ENCODE peak calls at places on chromosomes 3 and 15, in nine cellular contexts. N is stimulated activated CD8-positive, alpha-beta memory T cell treated with anti-CD3 and anti-CD28 coated beads, Interleukin-4, amount 100 ng/mL, for 1 hour; X is ACHN; Z is effector memory CD4-positive, alpha-beta T cell; K is type B pancreatic cell; A is AG08396; G is bronchial epithelial cell; R is BE2C; M is Daoy. Q is an unnamed sample.

GRCh38 chr15:60096157-60096556 is 92.0 kb downstream of the FOXB1 start:
- DNase-seq in N (no peak), X (no peak), Z (no peak), K (no peak), A (no peak), G (no peak), R (no peak), M (peak), Q (no peak)

GRCh38 chr15:80191897-80192595 is 39.2 kb downstream of the FAH start:
- DNase-seq in N (no peak), X (no peak), Z (no peak), K (no peak), A (no peak), G (no peak), R (no peak), M (no peak), Q (no peak)

GRCh38 chr3:140595295-140595694 is 82.6 kb upstream of the TRIM42 start:
- DNase-seq in N (no peak), X (no peak), Z (no peak), K (no peak), A (no peak), G (peak), R (no peak), M (peak), Q (no peak)

GRCh38 chr3:71361346-71361745 is 222.2 kb downstream of the FOXP1 start:
- DNase-seq in N (no peak), X (no peak), Z (no peak), K (no peak), A (no peak), G (no peak), R (no peak), M (no peak), Q (no peak)

GRCh38 chr15:66883322-66883911 is 181.4 kb downstream of the SMAD6 start:
- DNase-seq in N (no peak), X (peak), Z (no peak), K (peak), A (peak), G (peak), R (no peak), M (peak), Q (peak)

GRCh38 chr3:79204351-79204750 is 563.4 kb downstream of the ROBO1 start:
- DNase-seq in N (no peak), X (no peak), Z (no peak), K (no peak), A (no peak), G (no peak), R (no peak), M (peak), Q (no peak)

GRCh38 chr15:42919794-42920280 is 741 bp downstream of the TTBK2 start:
- DNase-seq in N (peak), X (peak), Z (peak), K (no peak), A (no peak), G (peak), R (peak), M (peak), Q (peak)

GRCh38 chr15:92619380-92620101 is 36.0 kb downstream of the FAM174B start:
- DNase-seq in N (no peak), X (no peak), Z (no peak), K (no peak), A (no peak), G (no peak), R (no peak), M (no peak), Q (no peak)

GRCh38 chr15:87566236-87566635 is 690.3 kb downstream of the NTRK3 start:
- DNase-seq in N (no peak), X (no peak), Z (no peak), K (no peak), A (no peak), G (no peak), R (no peak), M (no peak), Q (no peak)

GRCh38 chr3:73772076-73772475 is 147.3 kb upstream of the PDZRN3 start:
- DNase-seq in N (no peak), X (no peak), Z (no peak), K (no peak), A (no peak), G (no peak), R (no peak), M (no peak), Q (no peak)